ENCODE peak calls at places on chromosomes 3 and 15, in four cellular contexts. One of them, this sample, is unnamed.

GRCh38 chr15:89665449-89666146 is 10.3 kb upstream of the KIF7 start:
- DNase-seq in neuronal stem cell: peak; percentile 56
- DNase-seq in CD4-positive, CD25-positive, alpha-beta regulatory T cell: no peak
- DNase-seq in upper lobe of left lung: peak; percentile 93
- DNase-seq in this sample: peak; percentile 70

GRCh38 chr3:44509393-44509921 is 32.0 kb upstream of the ZNF445 start:
- DNase-seq in neuronal stem cell: peak; percentile 17
- DNase-seq in CD4-positive, CD25-positive, alpha-beta regulatory T cell: peak; percentile 15
- DNase-seq in upper lobe of left lung: no peak
- DNase-seq in this sample: no peak

GRCh38 chr15:74146277-74146800 is 16.0 kb downstream of the ISLR2 start:
- DNase-seq in neuronal stem cell: no peak
- DNase-seq in CD4-positive, CD25-positive, alpha-beta regulatory T cell: no peak
- DNase-seq in upper lobe of left lung: no peak
- DNase-seq in this sample: no peak

GRCh38 chr15:59999558-60000112 is 4.5 kb upstream of the FOXB1 start:
- DNase-seq in neuronal stem cell: no peak
- DNase-seq in CD4-positive, CD25-positive, alpha-beta regulatory T cell: no peak
- DNase-seq in upper lobe of left lung: peak; percentile 35
- DNase-seq in this sample: no peak

GRCh38 chr15:29465816-29466215 is 196.2 kb upstream of the NSMCE3 start:
- DNase-seq in neuronal stem cell: no peak
- DNase-seq in CD4-positive, CD25-positive, alpha-beta regulatory T cell: no peak
- DNase-seq in upper lobe of left lung: no peak
- DNase-seq in this sample: no peak

GRCh38 chr3:159964166-159964973 is 24.3 kb upstream of the IL12A start:
- DNase-seq in neuronal stem cell: no peak
- DNase-seq in CD4-positive, CD25-positive, alpha-beta regulatory T cell: peak; percentile 5
- DNase-seq in upper lobe of left lung: no peak
- DNase-seq in this sample: no peak

GRCh38 chr3:30826381-30827061 is 67.9 kb downstream of the GADL1 start:
- DNase-seq in neuronal stem cell: no peak
- DNase-seq in CD4-positive, CD25-positive, alpha-beta regulatory T cell: no peak
- DNase-seq in upper lobe of left lung: no peak
- DNase-seq in this sample: no peak

GRCh38 chr3:46665763-46666470 is 27.6 kb downstream of the ALS2CL start:
- DNase-seq in neuronal stem cell: no peak
- DNase-seq in CD4-positive, CD25-positive, alpha-beta regulatory T cell: no peak
- DNase-seq in upper lobe of left lung: no peak
- DNase-seq in this sample: no peak

GRCh38 chr3:176734146-176734545 is 463.1 kb downstream of the TBL1XR1 start:
- DNase-seq in neuronal stem cell: no peak
- DNase-seq in CD4-positive, CD25-positive, alpha-beta regulatory T cell: no peak
- DNase-seq in upper lobe of left lung: no peak
- DNase-seq in this sample: no peak

GRCh38 chr3:131260525-131260924 is 121.0 kb upstream of the NUDT16 start:
- DNase-seq in neuronal stem cell: no peak
- DNase-seq in CD4-positive, CD25-positive, alpha-beta regulatory T cell: no peak
- DNase-seq in upper lobe of left lung: no peak
- DNase-seq in this sample: no peak

GRCh38 chr15:32098033-32098432 is 67.7 kb downstream of the CHRNA7 start:
- DNase-seq in neuronal stem cell: no peak
- DNase-seq in CD4-positive, CD25-positive, alpha-beta regulatory T cell: no peak
- DNase-seq in upper lobe of left lung: no peak
- DNase-seq in this sample: no peak

GRCh38 chr3:94115482-94115881 is 52.6 kb downstream of the NSUN3 start:
- DNase-seq in neuronal stem cell: peak; percentile 18
- DNase-seq in CD4-positive, CD25-positive, alpha-beta regulatory T cell: peak; percentile 2
- DNase-seq in upper lobe of left lung: no peak
- DNase-seq in this sample: no peak

DNA sequence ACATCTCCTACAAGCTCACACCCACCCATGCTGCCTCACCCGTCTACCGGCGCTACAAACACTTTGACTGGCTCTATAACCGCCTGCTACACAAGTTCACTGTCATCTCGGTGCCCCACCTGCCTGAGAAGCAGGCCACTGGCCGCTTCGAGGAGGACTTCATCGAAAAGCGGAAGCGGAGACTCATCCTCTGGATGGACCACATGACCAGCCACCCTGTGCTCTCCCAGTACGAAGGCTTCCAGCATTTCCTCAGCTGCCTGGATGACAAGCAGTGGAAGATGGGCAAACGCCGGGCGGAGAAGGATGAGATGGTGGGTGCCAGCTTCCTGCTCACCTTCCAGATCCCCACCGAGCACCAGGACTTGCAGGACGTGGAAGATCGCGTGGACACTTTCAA is 2.1 kb downstream of the SNX33 start:
- DNase-seq in neuronal stem cell: no peak
- DNase-seq in CD4-positive, CD25-positive, alpha-beta regulatory T cell: no peak
- DNase-seq in upper lobe of left lung: no peak
- DNase-seq in this sample: no peak
- H3K4me3 ChIP-seq in neuronal stem cell: no peak overlapping the region
- H3K4me3 ChIP-seq in CD4-positive, CD25-positive, alpha-beta regulatory T cell: no peak overlapping the region
- H3K4me3 ChIP-seq in upper lobe of left lung: peak overlapping the region; percentile 78
- H3K4me3 ChIP-seq in this sample: peak overlapping the region; percentile 95

GRCh38 chr3:48655586-48655985 is 7.1 kb downstream of the CELSR3 start:
- DNase-seq in neuronal stem cell: no peak
- DNase-seq in CD4-positive, CD25-positive, alpha-beta regulatory T cell: peak; percentile 78
- DNase-seq in upper lobe of left lung: no peak
- DNase-seq in this sample: no peak

GRCh38 chr3:48652923-48653715 is 9.6 kb downstream of the CELSR3 start:
- DNase-seq in neuronal stem cell: no peak
- DNase-seq in CD4-positive, CD25-positive, alpha-beta regulatory T cell: no peak
- DNase-seq in upper lobe of left lung: no peak
- DNase-seq in this sample: no peak

GRCh38 chr3:48655063-48655462 is 7.6 kb downstream of the CELSR3 start:
- DNase-seq in neuronal stem cell: no peak
- DNase-seq in CD4-positive, CD25-positive, alpha-beta regulatory T cell: no peak
- DNase-seq in upper lobe of left lung: no peak
- DNase-seq in this sample: no peak

GRCh38 chr3:48656061-48656840 is 6.4 kb downstream of the CELSR3 start:
- DNase-seq in neuronal stem cell: peak; percentile 89
- DNase-seq in CD4-positive, CD25-positive, alpha-beta regulatory T cell: peak; percentile 88
- DNase-seq in upper lobe of left lung: peak; percentile 96
- DNase-seq in this sample: peak; percentile 84

GRCh38 chr3:48656841-48657281 is 5.8 kb downstream of the CELSR3 start:
- DNase-seq in neuronal stem cell: no peak
- DNase-seq in CD4-positive, CD25-positive, alpha-beta regulatory T cell: peak; percentile 41
- DNase-seq in upper lobe of left lung: peak; percentile 89
- DNase-seq in this sample: no peak
- H3K27ac ChIP-seq in neuronal stem cell: peak overlapping the region; percentile 68
- H3K27ac ChIP-seq in CD4-positive, CD25-positive, alpha-beta regulatory T cell: peak overlapping the region; percentile 83
- H3K27ac ChIP-seq in upper lobe of left lung: no peak overlapping the region
- H3K27ac ChIP-seq in this sample: peak overlapping the region; percentile 85

GRCh38 chr3:19342428-19342827 is 194.1 kb downstream of the KCNH8 start:
- DNase-seq in neuronal stem cell: no peak
- DNase-seq in CD4-positive, CD25-positive, alpha-beta regulatory T cell: no peak
- DNase-seq in upper lobe of left lung: no peak
- DNase-seq in this sample: no peak
- H3K4me3 ChIP-seq in neuronal stem cell: no peak overlapping the region
- H3K4me3 ChIP-seq in CD4-positive, CD25-positive, alpha-beta regulatory T cell: no peak overlapping the region
- H3K4me3 ChIP-seq in upper lobe of left lung: no peak overlapping the region
- H3K4me3 ChIP-seq in this sample: no peak overlapping the region

GRCh38 chr3:52068055-52068704 is 11.8 kb upstream of the DUSP7 start:
- DNase-seq in neuronal stem cell: no peak
- DNase-seq in CD4-positive, CD25-positive, alpha-beta regulatory T cell: no peak
- DNase-seq in upper lobe of left lung: no peak
- DNase-seq in this sample: no peak
- H3K27ac ChIP-seq in neuronal stem cell: no peak overlapping the region
- H3K27ac ChIP-seq in CD4-positive, CD25-positive, alpha-beta regulatory T cell: no peak overlapping the region
- H3K27ac ChIP-seq in upper lobe of left lung: no peak overlapping the region
- H3K27ac ChIP-seq in this sample: no peak overlapping the region